ENCODE peak calls at places on chromosome 9, in five cellular contexts. I, C, D, S and K are unnamed samples.

GRCh38 chr9:93124793-93125192 is 9.3 kb downstream of the NINJ1 start:
- DNase-seq in D (peak; percentile 31), C (no peak), I (no peak), S (no peak), K (no peak)

GRCh38 chr9:77981332-77981731 is 50.3 kb downstream of the GNAQ start:
- DNase-seq in C (peak; percentile 26), D (no peak), I (no peak), S (peak; percentile 83), K (no peak)

GRCh38 chr9:22165144-22165543 is 156.0 kb upstream of the CDKN2B start:
- DNase-seq in C (no peak), I (no peak), D (no peak), S (no peak), K (peak; percentile 68)

GRCh38 chr9:124220551-124221451 is 36.9 kb upstream of the NEK6 start:
- DNase-seq in C (no peak), D (peak; percentile 59), I (no peak), S (no peak), K (peak; percentile 45)

GRCh38 chr9:95515272-95516113 is 1.3 kb downstream of the PTCH1 start:
- DNase-seq in S (no peak), C (peak; percentile 53), I (no peak), D (peak; percentile 85), K (peak; percentile 65)

GRCh38 chr9:93815135-93815534 is 140.0 kb downstream of the BARX1 start:
- DNase-seq in D (peak; percentile 13), S (no peak), C (no peak), I (no peak), K (no peak)

GRCh38 chr9:122860319-122861142 is 32.1 kb upstream of the PDCL start:
- DNase-seq in S (no peak), C (no peak), I (no peak), D (no peak), K (no peak)

GRCh38 chr9:134315716-134316443 is 10.4 kb upstream of the RXRA start:
- DNase-seq in I (no peak), S (no peak), D (no peak), C (no peak), K (no peak)

GRCh38 chr9:73156593-73157187 is 5.0 kb downstream of the ANXA1 start:
- DNase-seq in I (no peak), D (no peak), S (no peak), C (no peak), K (no peak)

GRCh38 chr9:88660611-88661010 is 125.6 kb downstream of the NXNL2 start:
- DNase-seq in I (no peak), S (peak; percentile 29), D (peak; percentile 54), C (peak; percentile 32), K (no peak)

GRCh38 chr9:130321082-130321481 is 55.5 kb downstream of the HMCN2 start:
- DNase-seq in S (no peak), I (no peak), D (no peak), C (no peak), K (no peak)

GRCh38 chr9:121376214-121376830 is 6.3 kb upstream of the STOM start:
- DNase-seq in C (no peak), S (peak; percentile 64), I (no peak), D (no peak), K (no peak)

GRCh38 chr9:101275671-101276250 is 109.0 kb downstream of the BAAT start:
- DNase-seq in I (no peak), D (no peak), C (no peak), S (no peak), K (peak; percentile 14)

GRCh38 chr9:81562221-81563019 is 126.9 kb downstream of the TLE1 start:
- DNase-seq in I (no peak), S (no peak), D (no peak), C (no peak), K (no peak)